ENCODE peak calls at places on chromosomes 3 and 15, in seven cellular contexts. G, P, F, S, A, O and Y are unnamed samples.

GRCh38 chr3:105944721-105945120 is 75.9 kb upstream of the CBLB start:
- DNase-seq in G (no peak), P (peak; percentile 23), F (no peak), S (no peak), A (no peak), O (no peak), Y (no peak)

GRCh38 chr15:63050737-63051700 is 8.5 kb downstream of the TPM1 start:
- DNase-seq in G (no peak), P (no peak), F (no peak), S (no peak), A (no peak), O (no peak), Y (no peak)

GRCh38 chr15:76393614-76394013 is 57.0 kb downstream of the ISL2 start:
- DNase-seq in G (no peak), P (no peak), F (no peak), S (no peak), A (no peak), O (no peak), Y (no peak)

GRCh38 chr3:167656821-167657220 is 3.1 kb upstream of the WDR49 start:
- DNase-seq in G (no peak), P (no peak), F (no peak), S (no peak), A (no peak), O (no peak), Y (no peak)

GRCh38 chr3:127387556-127388153 is 99.8 kb upstream of the PRR20G start:
- DNase-seq in G (no peak), P (no peak), F (no peak), S (no peak), A (no peak), O (no peak), Y (no peak)

GRCh38 chr3:194082596-194083220 is 53.2 kb upstream of the HES1 start:
- DNase-seq in G (no peak), P (no peak), F (no peak), S (no peak), A (no peak), O (no peak), Y (no peak)

GRCh38 chr3:48433472-48434118 is 3.7 kb upstream of the PLXNB1 start:
- DNase-seq in G (no peak), P (no peak), F (no peak), S (no peak), A (no peak), O (no peak), Y (no peak)

GRCh38 chr3:117688583-117688982 is 979.0 kb downstream of the TUSC7 start:
- DNase-seq in G (no peak), P (no peak), F (no peak), S (no peak), A (no peak), O (no peak), Y (no peak)

GRCh38 chr15:96273317-96274086 is 57.0 kb upstream of the NR2F2 start:
- DNase-seq in G (peak; percentile 94), P (peak; percentile 70), F (no peak), S (peak; percentile 86), A (no peak), O (no peak), Y (no peak)

GRCh38 chr3:193843447-193844301 is 250.7 kb downstream of the OPA1 start:
- DNase-seq in G (no peak), P (no peak), F (no peak), S (no peak), A (no peak), O (no peak), Y (no peak)

GRCh38 chr3:13199006-13199776 is 126.0 kb upstream of the IQSEC1 start:
- DNase-seq in G (no peak), P (no peak), F (no peak), S (no peak), A (no peak), O (no peak), Y (no peak)

GRCh38 chr15:101017935-101018849 is 99.0 kb downstream of the LRRK1 start:
- DNase-seq in G (no peak), P (no peak), F (no peak), S (no peak), A (no peak), O (no peak), Y (no peak)

GRCh38 chr15:77032647-77033416 is 37.9 kb downstream of the PSTPIP1 start:
- DNase-seq in G (no peak), P (no peak), F (no peak), S (no peak), A (no peak), O (no peak), Y (no peak)

GRCh38 chr3:29283297-29283681 is 2.4 kb downstream of the RBMS3 start:
- DNase-seq in G (no peak), P (no peak), F (no peak), S (no peak), A (no peak), O (no peak), Y (no peak)

GRCh38 chr3:195755391-195755790 is 34.6 kb downstream of the MUC20 start:
- DNase-seq in G (no peak), P (no peak), F (no peak), S (no peak), A (no peak), O (no peak), Y (no peak)

GRCh38 chr15:48696627-48697312 is 51.3 kb upstream of the FBN1 start:
- DNase-seq in G (peak; percentile 18), P (no peak), F (no peak), S (no peak), A (no peak), O (no peak), Y (no peak)

GRCh38 chr3:14467723-14468620 is 65.6 kb downstream of the SLC6A6 start:
- DNase-seq in G (peak; percentile 53), P (peak; percentile 77), F (peak; percentile 27), S (no peak), A (no peak), O (peak; percentile 13), Y (no peak)

GRCh38 chr3:132231633-132232032 is 85.6 kb upstream of the ACP3 start:
- DNase-seq in G (peak; percentile 55), P (no peak), F (no peak), S (peak; percentile 15), A (no peak), O (no peak), Y (no peak)

GRCh38 chr3:80439490-80439889 is 671.7 kb upstream of the ROBO1 start:
- DNase-seq in G (no peak), P (no peak), F (no peak), S (no peak), A (no peak), O (no peak), Y (no peak)

GRCh38 chr3:74273091-74273490 is 341.4 kb downstream of the CNTN3 start:
- DNase-seq in G (no peak), P (no peak), F (no peak), S (no peak), A (no peak), O (no peak), Y (no peak)

GRCh38 chr3:157618075-157618760 is 115.0 kb upstream of the VEPH1 start:
- DNase-seq in G (peak; percentile 66), P (peak; percentile 56), F (peak; percentile 26), S (no peak), A (no peak), O (no peak), Y (peak; percentile 67)

GRCh38 chr3:150798122-150798618 is 35.2 kb upstream of the SIAH2 start:
- DNase-seq in G (peak; percentile 31), P (no peak), F (no peak), S (no peak), A (no peak), O (no peak), Y (no peak)

GRCh38 chr3:95338446-95338845 is 1275.6 kb downstream of the NSUN3 start:
- DNase-seq in G (no peak), P (no peak), F (no peak), S (no peak), A (no peak), O (no peak), Y (no peak)

GRCh38 chr3:42492508-42493080 is 9.8 kb upstream of the VIPR1 start:
- DNase-seq in G (peak; percentile 57), P (no peak), F (no peak), S (no peak), A (no peak), O (no peak), Y (no peak)

GRCh38 chr3:33277193-33277882 is at the start of gene FBXL2:
- DNase-seq in G (peak; percentile 48), P (peak; percentile 88), F (no peak), S (peak; percentile 76), A (peak; percentile 39), O (no peak), Y (peak; percentile 43)

GRCh38 chr3:133038089-133038730 is at the start of gene TMEM108:
- DNase-seq in G (no peak), P (peak; percentile 61), F (no peak), S (peak; percentile 81), A (peak; percentile 85), O (no peak), Y (peak; percentile 81)

GRCh38 chr15:63251701-63252100 is 25.7 kb upstream of the APH1B start:
- DNase-seq in G (no peak), P (no peak), F (no peak), S (no peak), A (no peak), O (no peak), Y (no peak)

GRCh38 chr15:63990449-63990848 is 55.8 kb downstream of the DAPK2 start:
- DNase-seq in G (no peak), P (no peak), F (no peak), S (no peak), A (no peak), O (no peak), Y (no peak)

GRCh38 chr15:66852064-66852905 is 150.2 kb downstream of the SMAD6 start:
- DNase-seq in G (no peak), P (no peak), F (no peak), S (no peak), A (no peak), O (no peak), Y (no peak)

GRCh38 chr15:82129769-82130168 is 84.0 kb upstream of the MEX3B start:
- DNase-seq in G (no peak), P (peak; percentile 84), F (no peak), S (no peak), A (no peak), O (no peak), Y (no peak)

GRCh38 chr3:45715945-45716344 is 26.7 kb downstream of the SACM1L start:
- DNase-seq in G (no peak), P (no peak), F (no peak), S (no peak), A (no peak), O (no peak), Y (no peak)

GRCh38 chr15:66701422-66702034 is 508 bp upstream of the SMAD6 start:
- DNase-seq in G (no peak), P (no peak), F (peak; percentile 26), S (peak; percentile 78), A (no peak), O (no peak), Y (peak; percentile 20)